ENCODE peak calls at places on chromosomes 5 and 9, in five cellular contexts. One of them, this sample, is unnamed.

GRCh38 chr9:95057121-95057520 is 260.4 kb downstream of the FANCC start:
- DNase-seq in GM06990: no peak
- DNase-seq in NCI-H1048: no peak
- DNase-seq in HTR-8/SVneo: no peak
- DNase-seq in amniotic stem cell: no peak
- DNase-seq in this sample: no peak

GRCh38 chr5:176609724-176610429 is at the start of gene GPRIN1:
- DNase-seq in GM06990: peak
- DNase-seq in HTR-8/SVneo: peak
- DNase-seq in amniotic stem cell: no peak
- DNase-seq in NCI-H1048: peak
- DNase-seq in this sample: no peak

GRCh38 chr9:135516132-135516860 is 4.9 kb upstream of the LCN1 start:
- DNase-seq in GM06990: no peak
- DNase-seq in NCI-H1048: no peak
- DNase-seq in amniotic stem cell: no peak
- DNase-seq in HTR-8/SVneo: no peak
- DNase-seq in this sample: no peak

GRCh38 chr5:90096415-90097081 is 313.0 kb downstream of the CETN3 start:
- DNase-seq in NCI-H1048: no peak
- DNase-seq in HTR-8/SVneo: peak
- DNase-seq in amniotic stem cell: peak
- DNase-seq in GM06990: no peak
- DNase-seq in this sample: no peak

GRCh38 chr9:87604886-87605588 is 107.4 kb downstream of the DAPK1 start:
- DNase-seq in GM06990: no peak
- DNase-seq in HTR-8/SVneo: no peak
- DNase-seq in amniotic stem cell: no peak
- DNase-seq in NCI-H1048: no peak
- DNase-seq in this sample: no peak

GRCh38 chr5:156799171-156799570 is 50.9 kb upstream of the PPP1R2B start:
- DNase-seq in GM06990: no peak
- DNase-seq in NCI-H1048: no peak
- DNase-seq in amniotic stem cell: no peak
- DNase-seq in HTR-8/SVneo: no peak
- DNase-seq in this sample: no peak

GRCh38 chr9:27888661-27889295 is 315.5 kb upstream of the C9orf72 start:
- DNase-seq in HTR-8/SVneo: no peak
- DNase-seq in amniotic stem cell: no peak
- DNase-seq in NCI-H1048: no peak
- DNase-seq in GM06990: peak
- DNase-seq in this sample: no peak

GRCh38 chr5:156402387-156402921 is 75.5 kb downstream of the SGCD start:
- DNase-seq in NCI-H1048: no peak
- DNase-seq in HTR-8/SVneo: no peak
- DNase-seq in GM06990: peak
- DNase-seq in amniotic stem cell: no peak
- DNase-seq in this sample: no peak

GRCh38 chr9:1832960-1833359 is 182.2 kb upstream of the SMARCA2 start:
- DNase-seq in HTR-8/SVneo: no peak
- DNase-seq in NCI-H1048: no peak
- DNase-seq in amniotic stem cell: no peak
- DNase-seq in GM06990: no peak
- DNase-seq in this sample: no peak

GRCh38 chr9:129441852-129442251 is 179.0 kb downstream of the C9orf50 start:
- DNase-seq in NCI-H1048: no peak
- DNase-seq in GM06990: no peak
- DNase-seq in amniotic stem cell: no peak
- DNase-seq in HTR-8/SVneo: no peak
- DNase-seq in this sample: no peak

GRCh38 chr9:129038109-129038852 is 1.9 kb downstream of the MIGA2 start:
- DNase-seq in GM06990: no peak
- DNase-seq in amniotic stem cell: no peak
- DNase-seq in NCI-H1048: no peak
- DNase-seq in HTR-8/SVneo: no peak
- DNase-seq in this sample: no peak

GRCh38 chr9:128242828-128243485 is 32.9 kb downstream of the GOLGA2 start:
- DNase-seq in HTR-8/SVneo: no peak
- DNase-seq in GM06990: no peak
- DNase-seq in NCI-H1048: no peak
- DNase-seq in amniotic stem cell: no peak
- DNase-seq in this sample: no peak

This sample was measured in NCI-H524 treated with DMSO at 0.1 percent for 48 hours.